ENCODE peak calls at places on chromosomes 13 and 19, in four cellular contexts. G, O, H and S are unnamed samples.

GRCh38 chr19:3207466-3208242 is 16.8 kb upstream of the CELF5 start:
- DNase-seq in G (no peak), O (peak), H (no peak), S (no peak)

GRCh38 chr19:32063601-32064000 is 281.8 kb upstream of the ZNF507 start:
- DNase-seq in G (no peak), O (no peak), H (no peak), S (no peak)

GRCh38 chr19:42360787-42361544 is 29.1 kb downstream of the CNFN start:
- DNase-seq in G (no peak), O (no peak), H (no peak), S (no peak)

GRCh38 chr19:38975861-38976271 is 324 bp upstream of the FBXO17 start:
- DNase-seq in G (no peak), O (peak), H (no peak), S (peak)

GRCh38 chr13:98214008-98214643 is 37.1 kb upstream of the RNF113B start:
- DNase-seq in G (no peak), O (peak), H (no peak), S (peak)

GRCh38 chr13:98432638-98433037 is 144.3 kb downstream of the STK24 start:
- DNase-seq in G (no peak), O (no peak), H (no peak), S (no peak)

GRCh38 chr19:46390121-46390858 is 23.1 kb downstream of the CCDC8 start:
- DNase-seq in G (no peak), O (no peak), H (no peak), S (no peak)

GRCh38 chr19:51681286-51681956 is 11.7 kb upstream of the SPACA6 start:
- DNase-seq in G (no peak), O (peak), H (no peak), S (peak)

GRCh38 chr19:42497492-42498226 is 30.6 kb downstream of the CEACAM1 start:
- DNase-seq in G (no peak), O (no peak), H (no peak), S (no peak)

GRCh38 chr13:30565658-30566057 is 52.1 kb upstream of the USPL1 start:
- DNase-seq in G (no peak), O (no peak), H (no peak), S (no peak)

GRCh38 chr19:681029-681626 is 4.9 kb downstream of the FSTL3 start:
- DNase-seq in G (peak), O (peak), H (no peak), S (no peak)

GRCh38 chr19:48842744-48843162 is 6.5 kb upstream of the HSD17B14 start:
- DNase-seq in G (peak), O (peak), H (peak), S (peak)

GRCh38 chr13:76991796-76992547 is at the start of gene CLN5:
- DNase-seq in G (peak), O (peak), H (peak), S (peak)